ENCODE peak calls at places on chromosomes 4 and X, in ten cellular contexts. N is GM19239, R is kidney, B is fibroblast of pulmonary artery, V is GM12891, E is OCI-LY7, H is heart right ventricle, D is A549, K is HFFc6, P is mucosa of descending colon. W is an unnamed sample.

GRCh38 chr4:4862665-4863482 is 3.4 kb downstream of the MSX1 start:
- DNase-seq in B (no peak), V (no peak), E (no peak), D (no peak), H (no peak), N (no peak), K (no peak), R (peak), P (no peak), W (no peak)

GRCh38 chr4:183580849-183581248 is 76.0 kb downstream of the ING2 start:
- DNase-seq in P (no peak), K (no peak), E (no peak), V (no peak), N (no peak), B (no peak), R (no peak), D (no peak), H (no peak), W (no peak)

GRCh38 chr4:167032876-167033275 is 201.4 kb downstream of the SPOCK3 start:
- DNase-seq in B (peak), H (no peak), R (no peak), P (no peak), E (no peak), K (no peak), D (no peak), V (no peak), N (no peak), W (no peak)

GRCh38 chrX:108642273-108642628 is 94.1 kb downstream of the IRS4 start:
- DNase-seq in E (no peak), D (no peak), P (no peak), B (no peak), V (no peak), R (no peak), H (no peak), N (no peak), K (no peak), W (no peak)

GRCh38 chr4:11456441-11456840 is 27.7 kb upstream of the HS3ST1 start:
- DNase-seq in N (no peak), P (no peak), V (no peak), K (no peak), H (no peak), D (no peak), B (no peak), R (no peak), E (no peak), W (no peak)

GRCh38 chr4:7206856-7207567 is 14.7 kb downstream of the SORCS2 start:
- DNase-seq in R (peak), P (peak), V (no peak), H (peak), D (peak), K (peak), E (no peak), N (no peak), B (peak), W (no peak)

GRCh38 chrX:8864151-8864550 is 63.0 kb upstream of the FAM9A start:
- DNase-seq in N (no peak), P (no peak), R (no peak), B (peak), K (no peak), H (no peak), E (no peak), V (no peak), D (no peak), W (no peak)

GRCh38 chrX:129316461-129316860 is 206.8 kb downstream of the SMARCA1 start:
- DNase-seq in B (no peak), D (no peak), K (no peak), H (no peak), R (no peak), N (no peak), P (no peak), V (no peak), E (no peak), W (no peak)

GRCh38 chr4:107389965-107390364 is 330.1 kb downstream of the PAPSS1 start:
- DNase-seq in D (no peak), H (no peak), K (no peak), R (no peak), V (no peak), P (no peak), B (no peak), N (no peak), E (no peak), W (no peak)

GRCh38 chr4:149765630-149766029 is 50.0 kb downstream of the IQCM start:
- DNase-seq in H (no peak), R (no peak), K (peak), E (no peak), P (no peak), B (peak), N (no peak), V (no peak), D (no peak), W (no peak)

GRCh38 chrX:43718081-43718480 is 62.0 kb downstream of the MAOA start:
- DNase-seq in D (no peak), R (no peak), E (no peak), V (no peak), N (no peak), B (no peak), K (no peak), P (no peak), H (no peak), W (no peak)

GRCh38 chr4:168837922-168838321 is 172.1 kb downstream of the CBR4 start:
- DNase-seq in D (no peak), B (no peak), R (no peak), P (no peak), H (no peak), K (no peak), N (no peak), E (no peak), V (no peak), W (no peak)

W was measured in germinal center.